ENCODE peak calls at places on chromosomes 7 and 10, in six cellular contexts. A is mammary epithelial cell, C is lower leg skin, M is left ventricle myocardium inferior, P is NB4, H is A549. L is an unnamed sample.

GRCh38 chr10:130802301-130802700 is 509.2 kb downstream of the TCERG1L start:
- DNase-seq in H (no peak), P (no peak), M (no peak), A (no peak), C (peak; percentile 37), L (no peak)

GRCh38 chr7:101950450-101951119 is 133.2 kb downstream of the CUX1 start:
- DNase-seq in H (peak; percentile 61), C (no peak), M (no peak), A (no peak), P (no peak), L (no peak)

GRCh38 chr7:30764030-30764991 is 6.9 kb upstream of the MINDY4 start:
- DNase-seq in H (no peak), A (no peak), M (no peak), C (peak; percentile 79), P (no peak), L (peak; percentile 55)

GRCh38 chr7:75040512-75040911 is 33.1 kb downstream of the RCC1L start:
- DNase-seq in C (no peak), M (no peak), H (no peak), P (no peak), A (no peak), L (no peak)

GRCh38 chr7:99448855-99449254 is 10.1 kb downstream of the CPSF4 start:
- DNase-seq in A (no peak), M (no peak), P (no peak), H (no peak), C (no peak), L (no peak)

GRCh38 chr7:150335101-150335773 is 6.2 kb downstream of the RARRES2 start:
- DNase-seq in C (no peak), A (no peak), H (no peak), M (no peak), P (no peak), L (no peak)

GRCh38 chr7:127266047-127266446 is 13.3 kb upstream of the GRM8 start:
- DNase-seq in M (no peak), H (no peak), C (no peak), P (no peak), A (no peak), L (no peak)

GRCh38 chr10:11875183-11875498 is 52.0 kb downstream of the PROSER2 start:
- DNase-seq in C (no peak), A (no peak), M (no peak), H (peak; percentile 57), P (no peak), L (no peak)

GRCh38 chr7:6165075-6165474 is 107.3 kb downstream of the CYTH3 start:
- DNase-seq in M (no peak), P (no peak), A (no peak), C (no peak), H (no peak), L (no peak)

GRCh38 chr10:49571419-49571818 is 32.5 kb upstream of the ERCC6 start:
- DNase-seq in P (no peak), M (no peak), A (peak; percentile 49), H (no peak), C (no peak), L (no peak)

GRCh38 chr7:93914581-93915066 is 6.9 kb upstream of the GNG11 start:
- DNase-seq in M (no peak), P (no peak), A (peak; percentile 36), H (peak; percentile 86), C (no peak), L (no peak)

GRCh38 chr7:155455776-155456516 is 2.0 kb upstream of the EN2 start:
- DNase-seq in A (no peak), H (no peak), C (no peak), P (no peak), M (no peak), L (no peak)

DNA sequence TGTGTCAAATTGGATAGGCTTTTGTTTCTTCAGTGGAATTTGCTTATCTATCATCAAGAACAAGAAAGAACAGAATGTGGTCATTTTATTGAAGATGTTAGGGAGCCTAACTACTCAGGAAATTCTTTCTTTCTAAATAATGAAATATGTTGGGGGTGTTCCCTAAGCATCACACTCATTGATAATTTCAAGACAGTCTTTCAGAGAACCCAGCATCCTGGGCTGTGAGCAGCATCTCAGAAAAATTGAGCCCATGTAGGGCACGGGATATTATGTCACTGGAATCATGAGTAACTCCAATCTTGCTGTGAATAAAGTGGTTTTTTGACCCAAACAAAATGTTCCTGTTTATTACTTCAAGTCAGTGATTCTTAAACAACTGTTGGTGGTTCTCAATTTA is 27.3 kb downstream of the PON1 start:
- DNase-seq in M (no peak), C (no peak), H (no peak), A (no peak), P (no peak), L (no peak)
- H3K4me3 ChIP-seq in M (no peak overlapping the region), C (no peak overlapping the region), H (no peak overlapping the region), A (no peak overlapping the region), P (no peak overlapping the region), L (no peak overlapping the region)

DNA sequence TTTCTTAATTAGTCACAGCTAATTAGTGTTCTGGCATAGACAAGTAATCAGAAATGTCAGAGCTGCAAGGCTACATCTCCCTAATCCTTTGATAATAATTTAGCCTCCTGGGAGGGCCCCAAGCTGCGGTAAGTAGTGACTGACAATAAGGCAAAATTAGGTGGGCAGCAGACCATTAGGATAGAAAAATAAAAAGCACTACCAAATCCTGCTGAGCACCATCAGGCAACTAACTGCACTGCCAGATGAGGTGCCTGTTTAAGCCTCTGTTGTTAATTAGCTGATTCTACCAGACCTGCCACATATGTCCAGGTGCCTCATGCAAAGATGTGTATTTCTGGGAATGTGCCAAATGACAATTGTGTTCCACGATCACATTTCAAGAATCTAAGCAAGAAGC is 32.5 kb upstream of the FEZF1 start:
- DNase-seq in A (no peak), P (no peak), H (no peak), M (no peak), C (no peak), L (no peak)
- H3K4me3 ChIP-seq in A (no peak overlapping the region), P (no peak overlapping the region), H (no peak overlapping the region), M (no peak overlapping the region), C (no peak overlapping the region), L (no peak overlapping the region)

GRCh38 chr7:107582906-107583305 is 2.9 kb downstream of the BCAP29 start:
- DNase-seq in M (no peak), A (peak; percentile 18), P (no peak), H (no peak), C (no peak), L (no peak)

GRCh38 chr7:107579546-107579880 is 533 bp upstream of the BCAP29 start:
- DNase-seq in A (no peak), P (no peak), C (no peak), H (no peak), M (no peak), L (no peak)

GRCh38 chr7:107579881-107580715 is at the start of gene BCAP29:
- DNase-seq in A (peak; percentile 65), M (peak; percentile 84), C (peak; percentile 94), P (peak; percentile 90), H (peak; percentile 74), L (peak; percentile 86)

GRCh38 chr7:107580716-107581383 is 804 bp downstream of the BCAP29 start:
- DNase-seq in C (no peak), M (no peak), A (no peak), P (no peak), H (no peak), L (no peak)

GRCh38 chr7:107581387-107582013 is 1.5 kb downstream of the BCAP29 start:
- DNase-seq in A (no peak), P (no peak), H (no peak), C (no peak), M (no peak), L (no peak)
- H3K4me3 ChIP-seq in A (peak overlapping the region; percentile 68), P (peak overlapping the region; percentile 89), H (peak overlapping the region; percentile 71), C (no peak overlapping the region), M (peak overlapping the region; percentile 73), L (peak overlapping the region; percentile 74)

DNA sequence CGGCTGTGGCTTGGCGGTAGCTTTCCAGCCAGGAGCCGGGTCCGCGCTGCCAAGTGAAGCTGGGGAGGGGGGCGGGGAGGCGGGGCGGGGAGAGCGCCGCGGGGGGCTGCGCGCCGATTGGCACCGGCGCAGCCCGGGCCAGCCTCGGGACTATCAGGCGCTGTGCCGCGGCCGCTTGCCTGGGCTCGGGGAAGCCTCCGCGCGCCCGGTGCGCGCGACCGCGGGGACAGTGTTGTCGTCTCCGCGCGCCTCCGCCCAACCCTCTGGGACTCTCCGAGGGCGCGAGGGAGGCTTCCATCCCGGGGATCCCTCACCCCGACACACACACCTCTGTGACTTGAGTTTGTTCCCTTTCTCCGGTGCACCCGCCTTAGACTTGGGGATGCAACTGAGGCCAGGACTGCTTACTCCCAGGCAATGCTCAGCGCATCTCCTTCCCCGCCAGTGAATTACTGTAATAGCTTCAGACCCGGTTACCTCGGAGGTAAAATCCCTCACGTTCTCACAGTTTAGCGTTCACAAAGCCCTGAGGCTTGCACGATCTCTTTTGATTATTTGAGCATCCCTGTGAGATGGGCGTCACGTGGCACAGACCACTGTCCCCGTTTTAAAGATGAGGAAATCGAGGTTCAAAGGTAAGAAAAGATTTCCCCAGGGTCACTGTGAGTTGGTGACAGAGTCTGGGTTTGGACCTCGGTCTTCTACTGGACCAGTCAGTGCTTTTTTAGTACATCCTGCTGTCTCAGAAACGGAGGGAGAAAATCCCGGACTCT is at the start of gene NKX1-2:
- DNase-seq in A (peak; percentile 37), C (no peak), M (no peak), H (no peak), P (no peak), L (no peak)
- H3K4me3 ChIP-seq in A (peak within 1 kb of the TSS; percentile 30), C (no peak within 1 kb of the TSS), M (peak within 1 kb of the TSS; percentile 54), H (peak within 1 kb of the TSS; percentile 50), P (no peak within 1 kb of the TSS), L (peak within 1 kb of the TSS; percentile 31)

DNA sequence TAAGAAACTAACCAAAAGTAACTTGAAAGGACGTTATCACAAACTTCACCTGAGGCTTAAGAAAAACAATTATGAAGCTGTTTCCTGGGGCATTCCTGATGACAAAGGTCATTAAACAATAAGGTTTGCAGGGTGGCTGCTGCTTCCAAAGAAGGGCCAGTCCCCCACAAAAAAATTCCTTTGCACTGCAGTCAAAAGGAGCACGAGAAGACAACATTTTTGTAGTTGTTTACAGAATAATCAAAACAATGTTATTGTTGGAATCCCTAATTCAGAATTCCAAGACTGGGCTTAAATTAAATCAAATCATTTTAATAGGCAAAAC is 398 bp upstream of the USP54 start:
- DNase-seq in A (no peak), P (no peak), C (no peak), M (no peak), H (peak; percentile 26), L (no peak)
- H3K4me3 ChIP-seq in A (peak overlapping the region; percentile 28), P (no peak overlapping the region), C (no peak overlapping the region), M (peak overlapping the region; percentile 36), H (peak overlapping the region; percentile 11), L (no peak overlapping the region)

GRCh38 chr7:130092598-130092997 is 22.3 kb downstream of the KLHDC10 start:
- DNase-seq in C (no peak), A (no peak), M (no peak), H (no peak), P (no peak), L (no peak)
- H3K4me3 ChIP-seq in C (no peak overlapping the region), A (no peak overlapping the region), M (no peak overlapping the region), H (no peak overlapping the region), P (no peak overlapping the region), L (no peak overlapping the region)

L was measured in heart left ventricle.